ENCODE peak calls at places on chromosomes 3 and 15, in six cellular contexts. One of them, this sample, is unnamed.

GRCh38 chr3:115659253-115659652 is 35.9 kb downstream of the GAP43 start:
- ATAC-seq in HCT116: no peak
- ATAC-seq in HepG2: no peak
- ATAC-seq in K562: no peak
- ATAC-seq in GM12878: peak
- ATAC-seq in upper lobe of left lung: no peak
- ATAC-seq in this sample: no peak

GRCh38 chr15:99134317-99134821 is 29.5 kb downstream of the SYNM start:
- ATAC-seq in HCT116: no peak
- ATAC-seq in upper lobe of left lung: no peak
- ATAC-seq in GM12878: no peak
- ATAC-seq in K562: no peak
- ATAC-seq in HepG2: no peak
- ATAC-seq in this sample: no peak

GRCh38 chr3:127753898-127754410 is 68.4 kb downstream of the MGLL start:
- ATAC-seq in HepG2: no peak
- ATAC-seq in GM12878: peak
- ATAC-seq in K562: no peak
- ATAC-seq in upper lobe of left lung: peak
- ATAC-seq in HCT116: no peak
- ATAC-seq in this sample: peak

GRCh38 chr15:36605626-36606263 is 26.3 kb downstream of the CDIN1 start:
- ATAC-seq in upper lobe of left lung: no peak
- ATAC-seq in K562: no peak
- ATAC-seq in HCT116: no peak
- ATAC-seq in HepG2: no peak
- ATAC-seq in GM12878: no peak
- ATAC-seq in this sample: no peak

GRCh38 chr3:153853163-153853562 is 268.0 kb upstream of the ARHGEF26 start:
- ATAC-seq in K562: no peak
- ATAC-seq in upper lobe of left lung: no peak
- ATAC-seq in GM12878: peak
- ATAC-seq in HCT116: no peak
- ATAC-seq in HepG2: no peak
- ATAC-seq in this sample: no peak

GRCh38 chr15:71185706-71186105 is 70.4 kb downstream of the THSD4 start:
- ATAC-seq in upper lobe of left lung: no peak
- ATAC-seq in HepG2: no peak
- ATAC-seq in K562: no peak
- ATAC-seq in GM12878: no peak
- ATAC-seq in HCT116: no peak
- ATAC-seq in this sample: no peak

GRCh38 chr15:64070965-64071851 is 22.4 kb downstream of the CIAO2A start:
- ATAC-seq in HepG2: peak
- ATAC-seq in K562: peak
- ATAC-seq in HCT116: no peak
- ATAC-seq in GM12878: no peak
- ATAC-seq in upper lobe of left lung: peak
- ATAC-seq in this sample: peak

GRCh38 chr3:37024820-37025405 is 31.6 kb downstream of the MLH1 start:
- ATAC-seq in K562: no peak
- ATAC-seq in HepG2: no peak
- ATAC-seq in HCT116: no peak
- ATAC-seq in upper lobe of left lung: peak
- ATAC-seq in GM12878: peak
- ATAC-seq in this sample: no peak

GRCh38 chr15:41930867-41931222 is 37.0 kb upstream of the SPTBN5 start:
- ATAC-seq in K562: no peak
- ATAC-seq in HCT116: no peak
- ATAC-seq in HepG2: no peak
- ATAC-seq in upper lobe of left lung: no peak
- ATAC-seq in GM12878: no peak
- ATAC-seq in this sample: no peak

GRCh38 chr3:193997228-193998192 is 138.4 kb upstream of the HES1 start:
- ATAC-seq in HepG2: no peak
- ATAC-seq in upper lobe of left lung: peak
- ATAC-seq in K562: peak
- ATAC-seq in HCT116: no peak
- ATAC-seq in GM12878: no peak
- ATAC-seq in this sample: no peak

GRCh38 chr3:188152660-188153497 is 1.1 kb upstream of the LPP start:
- ATAC-seq in K562: no peak
- ATAC-seq in GM12878: no peak
- ATAC-seq in upper lobe of left lung: peak
- ATAC-seq in HCT116: peak
- ATAC-seq in HepG2: no peak
- ATAC-seq in this sample: peak

GRCh38 chr3:50388021-50388719 is 28.8 kb upstream of the TMEM115 start:
- ATAC-seq in GM12878: peak
- ATAC-seq in HCT116: peak
- ATAC-seq in K562: peak
- ATAC-seq in HepG2: peak
- ATAC-seq in upper lobe of left lung: no peak
- ATAC-seq in this sample: no peak

GRCh38 chr15:92165001-92165346 is 228.7 kb upstream of the ST8SIA2 start:
- ATAC-seq in upper lobe of left lung: no peak
- ATAC-seq in K562: no peak
- ATAC-seq in GM12878: no peak
- ATAC-seq in HCT116: no peak
- ATAC-seq in HepG2: peak
- ATAC-seq in this sample: no peak

GRCh38 chr3:47476330-47476626 is 537 bp upstream of the SCAP start:
- ATAC-seq in HCT116: no peak
- ATAC-seq in GM12878: no peak
- ATAC-seq in K562: no peak
- ATAC-seq in upper lobe of left lung: no peak
- ATAC-seq in HepG2: no peak
- ATAC-seq in this sample: no peak

GRCh38 chr15:76386178-76386577 is 49.6 kb downstream of the ISL2 start:
- ATAC-seq in HCT116: no peak
- ATAC-seq in HepG2: no peak
- ATAC-seq in upper lobe of left lung: no peak
- ATAC-seq in GM12878: no peak
- ATAC-seq in K562: no peak
- ATAC-seq in this sample: no peak

GRCh38 chr15:76381366-76381765 is 44.8 kb downstream of the ISL2 start:
- ATAC-seq in HepG2: no peak
- ATAC-seq in HCT116: no peak
- ATAC-seq in K562: no peak
- ATAC-seq in upper lobe of left lung: no peak
- ATAC-seq in GM12878: no peak
- ATAC-seq in this sample: no peak

GRCh38 chr15:76382987-76383728 is 46.6 kb downstream of the ISL2 start:
- ATAC-seq in K562: no peak
- ATAC-seq in HepG2: no peak
- ATAC-seq in HCT116: no peak
- ATAC-seq in GM12878: no peak
- ATAC-seq in upper lobe of left lung: no peak
- ATAC-seq in this sample: no peak

GRCh38 chr15:76386926-76387325 is 50.4 kb downstream of the ISL2 start:
- ATAC-seq in GM12878: no peak
- ATAC-seq in K562: no peak
- ATAC-seq in upper lobe of left lung: no peak
- ATAC-seq in HepG2: no peak
- ATAC-seq in HCT116: no peak
- ATAC-seq in this sample: no peak

DNA sequence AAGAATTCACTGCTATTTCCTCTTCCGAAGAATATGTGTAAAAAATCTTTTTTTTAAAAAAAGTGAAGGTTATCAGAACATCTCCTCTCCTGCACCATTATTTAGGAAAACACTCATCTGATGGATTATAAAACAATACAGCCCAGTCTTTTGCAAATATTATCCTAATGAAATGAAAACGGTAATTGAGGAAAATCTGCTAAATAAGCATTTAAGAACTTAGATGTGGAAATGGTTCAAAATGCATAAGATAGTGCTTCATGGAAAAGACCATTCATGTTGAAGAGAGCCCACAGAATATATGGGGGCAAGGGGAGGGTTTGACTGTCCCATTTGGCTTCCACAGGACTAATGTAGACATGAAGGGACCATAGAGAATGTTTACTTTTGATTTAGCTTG is 47.8 kb downstream of the ISL2 start:
- ATAC-seq in GM12878: no peak
- ATAC-seq in HCT116: no peak
- ATAC-seq in HepG2: no peak
- ATAC-seq in upper lobe of left lung: no peak
- ATAC-seq in K562: no peak
- ATAC-seq in this sample: no peak
- TF ChIP-seq POLR2A in GM12878: no peak
- TF ChIP-seq POLR2A in HCT116: no peak
- TF ChIP-seq POLR2A in HepG2: no peak
- TF ChIP-seq POLR2A in upper lobe of left lung: no peak
- TF ChIP-seq POLR2A in K562: no peak
- TF ChIP-seq POLR2A in this sample: no peak

GRCh38 chr15:68609618-68610017 is 30.8 kb downstream of the CORO2B start:
- ATAC-seq in K562: no peak
- ATAC-seq in GM12878: no peak
- ATAC-seq in upper lobe of left lung: peak
- ATAC-seq in HepG2: no peak
- ATAC-seq in HCT116: no peak
- ATAC-seq in this sample: peak

GRCh38 chr15:68608844-68609232 is 30.0 kb downstream of the CORO2B start:
- ATAC-seq in HepG2: no peak
- ATAC-seq in upper lobe of left lung: no peak
- ATAC-seq in HCT116: no peak
- ATAC-seq in K562: no peak
- ATAC-seq in GM12878: no peak
- ATAC-seq in this sample: no peak

GRCh38 chr15:68610825-68611224 is 32.0 kb downstream of the CORO2B start:
- ATAC-seq in GM12878: no peak
- ATAC-seq in HCT116: no peak
- ATAC-seq in HepG2: no peak
- ATAC-seq in upper lobe of left lung: no peak
- ATAC-seq in K562: no peak
- ATAC-seq in this sample: no peak

GRCh38 chr15:68606332-68606731 is 27.5 kb downstream of the CORO2B start:
- ATAC-seq in HepG2: no peak
- ATAC-seq in GM12878: no peak
- ATAC-seq in K562: no peak
- ATAC-seq in upper lobe of left lung: no peak
- ATAC-seq in HCT116: no peak
- ATAC-seq in this sample: no peak

GRCh38 chr15:68608206-68608843 is 29.5 kb downstream of the CORO2B start:
- ATAC-seq in HepG2: no peak
- ATAC-seq in upper lobe of left lung: peak
- ATAC-seq in K562: no peak
- ATAC-seq in GM12878: no peak
- ATAC-seq in HCT116: no peak
- ATAC-seq in this sample: peak
- TF ChIP-seq POLR2AphosphoS5 in HepG2: no peak
- TF ChIP-seq POLR2AphosphoS5 in upper lobe of left lung: peak
- TF ChIP-seq POLR2AphosphoS5 in K562: no peak
- TF ChIP-seq POLR2AphosphoS5 in GM12878: no peak
- TF ChIP-seq POLR2AphosphoS5 in HCT116: no peak
- TF ChIP-seq POLR2AphosphoS5 in this sample: peak

GRCh38 chr3:16174389-16174788 is at the start of gene GALNT15:
- ATAC-seq in K562: no peak
- ATAC-seq in HepG2: peak
- ATAC-seq in upper lobe of left lung: peak
- ATAC-seq in HCT116: no peak
- ATAC-seq in GM12878: no peak
- ATAC-seq in this sample: peak
- TF ChIP-seq POLR2A in K562: no peak
- TF ChIP-seq POLR2A in HepG2: no peak
- TF ChIP-seq POLR2A in upper lobe of left lung: no peak
- TF ChIP-seq POLR2A in HCT116: no peak
- TF ChIP-seq POLR2A in GM12878: no peak
- TF ChIP-seq POLR2A in this sample: peak

DNA sequence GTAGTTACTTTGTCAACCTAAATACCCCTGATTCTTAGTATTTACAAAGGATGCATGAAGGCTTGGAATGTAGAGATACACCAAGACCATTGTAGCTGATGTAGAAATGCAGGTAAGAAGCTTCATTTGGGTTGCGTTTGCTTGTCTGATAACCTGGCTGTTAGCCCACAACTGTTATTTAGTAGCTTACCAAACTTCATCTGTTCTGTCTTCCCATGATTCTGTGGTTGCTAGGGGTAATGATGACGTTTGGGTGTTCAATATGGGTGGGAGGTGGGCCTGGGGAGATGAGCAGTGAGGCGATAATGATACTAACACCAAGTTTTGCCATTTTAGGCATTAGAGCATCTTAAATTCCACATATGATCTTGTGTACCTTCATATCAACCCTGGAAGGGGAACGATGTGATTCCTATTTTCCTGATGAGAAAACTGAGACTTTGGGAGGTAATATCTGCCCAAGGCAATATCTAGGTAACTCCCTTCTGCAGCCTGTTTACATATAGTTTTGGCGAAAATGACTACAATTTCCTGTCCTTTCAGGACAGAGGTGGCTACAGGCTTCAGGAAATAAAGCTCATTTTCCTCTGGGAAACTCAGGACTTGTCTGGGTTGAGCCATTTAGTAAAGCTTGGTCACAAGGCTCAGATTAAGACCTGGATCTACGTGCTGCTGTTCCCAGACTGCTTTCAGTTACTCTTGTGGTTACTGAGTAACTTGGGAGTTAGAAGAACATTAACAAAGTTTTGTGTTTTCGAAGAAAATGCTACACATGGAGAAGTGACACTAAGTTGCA is 26.8 kb downstream of the FNDC3B start:
- ATAC-seq in GM12878: no peak
- ATAC-seq in upper lobe of left lung: no peak
- ATAC-seq in K562: peak
- ATAC-seq in HCT116: no peak
- ATAC-seq in HepG2: peak
- ATAC-seq in this sample: no peak
- TF ChIP-seq POLR2AphosphoS5 in GM12878: no peak
- TF ChIP-seq POLR2AphosphoS5 in upper lobe of left lung: no peak
- TF ChIP-seq POLR2AphosphoS5 in K562: no peak
- TF ChIP-seq POLR2AphosphoS5 in HCT116: no peak
- TF ChIP-seq POLR2AphosphoS5 in HepG2: no peak
- TF ChIP-seq POLR2AphosphoS5 in this sample: no peak

DNA sequence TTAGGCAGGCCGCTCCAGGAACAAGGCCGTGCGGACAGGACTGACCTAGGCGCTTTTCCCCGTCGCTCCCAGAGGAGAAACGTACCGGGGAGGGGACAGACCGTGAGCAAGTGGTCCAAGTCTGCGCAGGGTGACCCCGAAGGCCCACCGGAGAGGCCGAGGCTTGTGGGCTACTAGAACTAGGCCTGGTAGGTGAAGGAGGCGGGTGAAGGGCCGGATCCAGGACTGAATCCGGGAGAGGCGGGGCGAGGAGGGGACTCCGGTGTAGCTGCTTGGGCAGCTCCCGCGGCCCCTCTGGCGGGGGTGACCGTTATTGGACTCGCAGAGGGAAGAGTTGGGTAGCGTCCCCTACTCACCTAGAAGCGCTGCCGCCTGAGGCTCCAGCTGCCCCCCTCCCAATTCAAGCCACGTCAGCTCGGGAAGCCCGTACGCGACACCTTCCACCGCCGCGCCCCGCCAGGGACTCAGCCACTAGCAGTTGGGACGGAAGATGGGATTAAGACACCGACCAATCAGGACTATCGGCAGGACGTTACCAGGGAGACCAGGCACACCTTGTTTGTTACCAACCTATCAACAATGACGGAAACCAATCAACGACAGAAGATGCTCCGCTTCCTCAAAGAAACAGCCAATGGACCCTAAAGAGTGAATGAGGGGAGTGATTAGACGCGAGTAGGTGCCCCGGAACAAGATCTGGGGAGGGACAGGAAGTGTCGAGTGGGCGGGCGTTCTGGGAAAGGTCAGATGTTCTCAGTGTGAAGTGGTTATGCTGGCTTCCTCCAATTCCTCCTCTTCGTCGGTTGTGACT is at the start of gene GOLGB1:
- ATAC-seq in GM12878: peak
- ATAC-seq in K562: peak
- ATAC-seq in HepG2: peak
- ATAC-seq in HCT116: peak
- ATAC-seq in upper lobe of left lung: peak
- ATAC-seq in this sample: peak
- TF ChIP-seq POLR2A in GM12878: peak
- TF ChIP-seq POLR2A in K562: peak
- TF ChIP-seq POLR2A in HepG2: peak
- TF ChIP-seq POLR2A in HCT116: peak
- TF ChIP-seq POLR2A in upper lobe of left lung: peak
- TF ChIP-seq POLR2A in this sample: peak

This sample was measured in gastroesophageal sphincter.